ENCODE peak calls at places on chromosome 2, in four cellular contexts. O is fibroblast of the aortic adventitia, X is K562, C is BJ. S is an unnamed sample.

GRCh38 chr2:119475225-119475856 is 43.7 kb downstream of the TMEM37 start:
- DNase-seq in X (no peak), O (no peak), C (no peak), S (no peak)

GRCh38 chr2:149737882-149738281 is 150.3 kb upstream of the MMADHC start:
- DNase-seq in O (no peak), C (no peak), X (no peak), S (no peak)

GRCh38 chr2:86338778-86339295 is 1.4 kb upstream of the REEP1 start:
- DNase-seq in X (no peak), C (no peak), O (no peak), S (no peak)

GRCh38 chr2:143684731-143685364 is 555.6 kb downstream of the ARHGAP15 start:
- DNase-seq in X (no peak), C (no peak), O (no peak), S (no peak)

GRCh38 chr2:69100220-69100723 is 87.3 kb downstream of the ANTXR1 start:
- DNase-seq in O (peak), C (no peak), X (no peak), S (no peak)

GRCh38 chr2:71851094-71851755 is 296.4 kb downstream of the CYP26B1 start:
- DNase-seq in O (peak), X (no peak), C (no peak), S (no peak)

GRCh38 chr2:216871333-216871934 is 11.6 kb upstream of the TNP1 start:
- DNase-seq in C (no peak), X (no peak), O (no peak), S (no peak)

GRCh38 chr2:9844581-9844980 is 1.3 kb downstream of the TAF1B start:
- DNase-seq in X (no peak), C (no peak), O (peak), S (no peak)

GRCh38 chr2:218264773-218265601 is 4.2 kb downstream of the GPBAR1 start:
- DNase-seq in X (no peak), O (no peak), C (no peak), S (no peak)

GRCh38 chr2:186947516-186947915 is 98.5 kb upstream of the ZSWIM2 start:
- DNase-seq in O (no peak), C (no peak), X (no peak), S (no peak)

GRCh38 chr2:179412116-179412515 is 147.5 kb upstream of the SESTD1 start:
- DNase-seq in O (peak), C (no peak), X (no peak), S (no peak)

GRCh38 chr2:19538411-19538963 is 180.1 kb upstream of the OSR1 start:
- DNase-seq in C (peak), O (peak), X (no peak), S (peak)

GRCh38 chr2:143205106-143205764 is 76.0 kb downstream of the ARHGAP15 start:
- DNase-seq in X (no peak), O (peak), C (no peak), S (no peak)

GRCh38 chr2:64404002-64404731 is 49.8 kb upstream of the LGALSL start:
- DNase-seq in O (peak), C (no peak), X (no peak), S (peak)

GRCh38 chr2:240532032-240532775 is 25.6 kb downstream of the ANKMY1 start:
- DNase-seq in X (no peak), C (no peak), O (no peak), S (no peak)

GRCh38 chr2:43467889-43468288 is 127.9 kb downstream of the THADA start:
- DNase-seq in C (peak), X (no peak), O (peak), S (peak)

GRCh38 chr2:145820651-145821050 is 1300.7 kb upstream of the ZEB2 start:
- DNase-seq in X (no peak), C (no peak), O (no peak), S (no peak)

GRCh38 chr2:145824384-145824783 is 1304.5 kb upstream of the ZEB2 start:
- DNase-seq in C (no peak), X (no peak), O (no peak), S (no peak)

GRCh38 chr2:145818890-145819504 is 1299.1 kb upstream of the ZEB2 start:
- DNase-seq in X (no peak), O (no peak), C (no peak), S (no peak)

GRCh38 chr2:145827235-145827634 is 1307.3 kb upstream of the ZEB2 start:
- DNase-seq in C (no peak), X (no peak), O (no peak), S (no peak)

DNA sequence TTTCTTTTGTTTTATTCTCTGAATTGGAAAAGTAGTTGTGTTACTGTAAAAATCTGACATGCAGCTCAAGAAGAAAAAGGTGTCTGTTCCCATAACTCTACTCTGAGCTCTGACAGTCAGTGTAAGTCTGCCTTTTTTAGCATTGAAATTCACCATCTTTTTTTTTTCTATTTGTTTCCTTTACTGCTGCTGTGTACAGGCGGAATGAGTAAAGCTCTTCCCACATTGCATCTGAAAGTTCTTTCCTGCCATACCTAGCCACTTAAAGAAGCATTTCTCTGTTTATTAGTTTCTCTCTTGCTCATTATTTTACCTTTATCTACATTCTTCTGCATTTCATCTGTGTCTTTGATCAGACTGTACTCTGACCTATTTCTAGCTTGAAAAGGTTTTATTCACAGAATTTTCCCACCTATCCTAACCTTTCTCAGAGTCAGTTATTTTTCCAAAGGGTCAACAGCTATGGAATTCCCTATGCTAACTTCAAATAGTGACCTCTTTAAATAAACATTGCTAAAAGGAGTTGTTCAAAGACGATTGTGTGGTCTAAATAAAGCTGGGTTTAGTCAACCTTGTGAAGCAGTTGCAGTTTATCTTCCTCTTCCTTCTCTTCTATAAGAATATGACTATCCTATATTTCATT is 1303.1 kb upstream of the ZEB2 start:
- DNase-seq in X (no peak), O (no peak), C (no peak), S (no peak)
- TF ChIP-seq CTCF in X (no peak), O (no peak), C (no peak), S (no peak)

DNA sequence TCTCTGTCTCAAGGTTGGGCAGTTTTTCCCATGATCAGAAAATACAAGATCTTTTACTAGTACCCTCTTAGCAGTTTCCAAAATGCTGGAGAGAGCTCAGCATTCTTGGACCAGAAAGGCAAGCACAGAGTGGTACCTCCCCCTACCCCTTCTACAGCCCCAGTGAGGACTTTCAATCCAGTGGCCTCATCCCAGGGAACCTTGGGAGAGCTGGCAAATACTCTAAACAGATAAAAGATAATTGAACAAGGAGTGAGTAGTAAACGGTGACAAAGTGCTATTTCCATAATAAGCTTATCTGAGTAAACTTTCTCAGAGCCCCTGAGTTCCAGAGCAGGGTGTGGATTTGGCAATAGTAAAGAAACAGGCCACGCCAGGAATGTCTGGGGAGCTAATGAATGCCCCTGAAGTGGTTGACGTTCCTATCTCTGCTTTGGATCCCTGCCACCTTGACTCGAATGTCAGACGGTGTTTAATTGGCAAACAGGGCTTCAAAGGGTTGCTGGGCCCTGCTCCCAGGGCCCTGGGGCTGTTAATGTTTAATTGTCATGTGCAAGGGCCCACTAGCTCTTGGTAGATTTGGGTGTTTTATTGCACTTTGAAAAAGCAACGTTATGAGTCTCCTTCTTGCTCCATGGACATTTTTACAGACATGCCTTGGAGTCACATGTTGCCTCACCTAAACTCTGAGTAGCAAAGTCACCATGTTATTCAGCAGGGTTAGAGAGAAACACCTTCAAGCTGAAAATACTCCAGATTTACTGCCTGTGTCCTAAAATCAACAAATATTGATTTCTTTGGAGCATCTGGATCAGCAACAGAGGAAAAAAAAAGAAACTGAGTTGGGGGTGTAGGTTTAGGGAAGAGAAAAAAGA is 239.9 kb downstream of the CYRIA start:
- DNase-seq in X (no peak), O (no peak), C (no peak), S (peak)
- H3K4me3 ChIP-seq in X (no peak), O (no peak), C (no peak), S (no peak)

DNA sequence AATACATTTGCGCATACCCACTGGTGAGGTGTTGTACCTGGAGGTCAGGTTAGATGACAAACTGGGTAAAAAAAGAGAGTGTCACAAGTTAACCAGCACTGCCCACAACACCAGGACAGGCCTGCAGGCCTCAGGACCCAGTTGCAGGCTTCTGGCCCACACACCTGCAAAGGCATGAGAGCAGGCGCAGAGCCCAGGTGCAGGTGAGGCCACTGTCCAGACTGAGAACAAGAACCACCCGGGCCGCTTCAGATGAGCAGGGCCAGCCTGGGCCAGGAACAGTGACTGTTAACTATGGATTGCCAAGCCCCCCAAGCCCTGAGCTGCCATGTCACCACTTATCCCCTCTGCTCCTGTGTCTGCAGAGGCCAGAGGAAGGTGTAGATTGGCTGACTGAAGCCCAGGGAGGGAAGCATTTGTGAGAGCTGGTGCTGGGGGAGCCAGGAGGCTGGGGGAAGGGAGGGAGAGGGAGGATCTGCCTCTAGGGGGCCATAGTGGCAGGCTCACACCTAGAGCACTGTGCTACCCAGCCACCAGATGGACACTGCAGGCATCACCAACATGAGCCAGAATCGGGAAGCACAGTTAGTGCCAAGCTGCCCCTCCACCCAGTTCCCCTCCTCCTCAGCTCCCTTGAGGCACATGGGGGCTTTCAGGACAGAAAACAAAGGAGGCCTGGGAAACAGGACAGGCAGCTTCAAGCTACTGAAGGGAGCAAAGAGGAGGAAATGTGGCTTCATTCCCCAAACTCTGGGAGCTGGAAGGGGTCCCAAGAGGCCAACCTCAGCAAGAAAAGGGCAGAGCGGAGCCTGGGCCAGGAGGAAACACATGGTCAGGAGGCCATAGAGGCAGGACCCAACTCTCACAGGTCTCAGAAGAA is 35.4 kb downstream of the SFXN5 start:
- DNase-seq in C (no peak), X (peak), O (no peak), S (no peak)
- TF ChIP-seq CTCF in C (peak), X (peak), O (no peak), S (peak)

GRCh38 chr2:101303688-101304087 is 4.8 kb downstream of the RNF149 start:
- DNase-seq in O (no peak), C (no peak), X (no peak), S (no peak)

GRCh38 chr2:101307503-101307902 is 998 bp downstream of the RNF149 start:
- DNase-seq in O (no peak), C (no peak), X (no peak), S (no peak)

GRCh38 chr2:101305044-101305443 is 3.5 kb downstream of the RNF149 start:
- DNase-seq in O (no peak), X (no peak), C (no peak), S (no peak)

GRCh38 chr2:101306410-101306809 is 2.1 kb downstream of the RNF149 start:
- DNase-seq in O (no peak), X (peak), C (no peak), S (no peak)

GRCh38 chr2:101305492-101306123 is 2.9 kb downstream of the RNF149 start:
- DNase-seq in X (peak), O (peak), C (no peak), S (peak)
- H3K4me3 ChIP-seq in X (peak), O (peak), C (peak), S (peak)

GRCh38 chr2:222535477-222535876 is 111.1 kb downstream of the SGPP2 start:
- DNase-seq in O (no peak), C (no peak), X (no peak), S (no peak)

GRCh38 chr2:222538535-222538934 is 114.2 kb downstream of the SGPP2 start:
- DNase-seq in X (no peak), O (no peak), C (no peak), S (no peak)
- TF ChIP-seq CTCF in X (no peak), O (no peak), C (no peak), S (no peak)

DNA sequence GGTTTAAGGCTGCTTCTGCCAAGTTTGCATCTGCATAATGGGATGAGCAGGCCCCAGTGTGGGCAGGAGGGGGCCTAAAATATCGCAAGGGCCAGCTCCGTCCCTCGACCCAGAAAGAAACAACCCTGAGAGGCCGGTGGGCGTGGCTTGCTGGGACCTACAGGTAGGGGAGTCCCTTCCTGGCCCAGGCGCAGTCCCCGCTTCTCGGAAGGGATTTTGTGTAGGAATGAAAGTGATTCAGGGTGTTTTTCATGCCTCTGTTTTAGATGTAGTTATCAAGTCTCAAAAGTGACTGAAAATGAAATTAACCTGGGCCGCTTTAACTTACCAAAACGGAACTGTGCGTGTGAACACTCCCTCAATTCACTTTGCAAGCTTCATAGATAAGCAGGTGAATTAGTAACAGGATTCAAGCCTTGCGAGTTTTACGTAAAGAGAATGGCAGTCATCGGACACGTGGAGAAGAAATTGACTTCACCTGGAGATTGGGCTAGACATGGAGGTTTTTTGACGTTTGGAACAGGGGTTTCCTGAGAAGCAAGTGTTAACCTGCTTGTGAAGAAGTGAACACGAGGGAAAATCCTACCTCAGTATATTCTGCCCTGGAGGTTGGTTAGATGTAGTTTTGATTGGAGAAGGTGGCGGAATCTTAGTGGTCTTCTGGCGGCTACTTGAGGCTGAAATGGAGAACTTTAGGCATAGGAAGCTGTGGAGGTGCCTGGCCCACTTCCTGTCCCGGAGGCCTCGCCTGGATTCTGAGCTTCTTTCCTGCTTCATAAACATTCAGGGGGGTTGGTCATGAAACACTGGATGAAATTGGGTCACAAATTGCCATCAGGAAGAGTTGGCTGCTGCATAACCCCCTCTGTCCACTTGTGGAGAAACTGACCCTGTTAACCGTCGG is 1.7 kb downstream of the NCK2 start:
- DNase-seq in O (no peak), C (no peak), X (peak), S (no peak)
- H3K4me3 ChIP-seq in O (peak), C (peak), X (peak), S (peak)

GRCh38 chr2:106863387-106863786 is 22.6 kb downstream of the ST6GAL2 start:
- DNase-seq in O (no peak), C (no peak), X (no peak), S (no peak)
- TF ChIP-seq CTCF in O (peak), C (peak), X (peak), S (peak)

GRCh38 chr2:238940806-238941205 is 92.9 kb downstream of the TWIST2 start:
- DNase-seq in C (no peak), O (no peak), X (no peak), S (no peak)
- H3K4me3 ChIP-seq in C (no peak), O (no peak), X (no peak), S (no peak)

GRCh38 chr2:123043458-123043857 is 981.6 kb upstream of the CNTNAP5 start:
- DNase-seq in O (no peak), X (no peak), C (no peak), S (no peak)

GRCh38 chr2:123036300-123036699 is 988.8 kb upstream of the CNTNAP5 start:
- DNase-seq in O (no peak), X (no peak), C (no peak), S (no peak)

DNA sequence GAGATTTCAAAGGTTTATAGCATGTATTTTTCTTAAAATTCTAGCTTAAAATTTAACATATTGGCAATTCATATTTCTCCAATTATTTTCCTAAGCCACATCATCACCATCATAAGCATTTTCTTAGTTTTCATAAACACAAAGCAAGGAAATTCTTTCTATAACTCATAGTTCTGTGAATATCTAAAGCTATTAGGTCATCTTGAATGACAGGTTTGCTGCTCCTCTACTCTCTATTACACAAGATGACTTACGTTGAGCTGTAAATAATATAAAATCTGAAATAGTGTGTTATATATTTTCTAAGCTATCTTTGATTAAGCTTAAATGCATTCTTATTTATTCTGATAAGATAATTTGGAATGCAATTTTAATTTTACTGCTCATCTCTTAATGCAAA is 984.6 kb upstream of the CNTNAP5 start:
- DNase-seq in X (no peak), O (no peak), C (no peak), S (no peak)
- TF ChIP-seq CTCF in X (no peak), O (no peak), C (no peak), S (no peak)